ENCODE peak calls at places on chromosomes 3 and 15, in four cellular contexts. Z is SJCRH30, T is right lobe of liver, E is activated gamma-delta T cell treated with Interleukin-2 at 50 U/mL for 16 hours. N is an unnamed sample.

GRCh38 chr3:100002599-100003350 is 111.5 kb downstream of the FILIP1L start:
- DNase-seq in Z (no peak), T (no peak), E (no peak), N (no peak)

GRCh38 chr3:156271995-156272719 is 151.8 kb downstream of the KCNAB1 start:
- DNase-seq in Z (no peak), T (no peak), E (no peak), N (no peak)

GRCh38 chr3:156037356-156037755 is 83.0 kb upstream of the KCNAB1 start:
- DNase-seq in Z (no peak), T (no peak), E (no peak), N (no peak)

GRCh38 chr3:137081711-137082110 is 123.9 kb downstream of the IL20RB start:
- DNase-seq in Z (no peak), T (no peak), E (no peak), N (no peak)

GRCh38 chr15:44501768-44502366 is 35.1 kb upstream of the EIF3J start:
- DNase-seq in Z (peak), T (no peak), E (no peak), N (peak)

GRCh38 chr3:121269389-121269788 is 276.4 kb downstream of the POLQ start:
- DNase-seq in Z (no peak), T (no peak), E (no peak), N (peak)

GRCh38 chr15:28021281-28022039 is 77.7 kb downstream of the OCA2 start:
- DNase-seq in Z (peak), T (peak), E (no peak), N (peak)

GRCh38 chr3:244041-244440 is 47.5 kb downstream of the CHL1 start:
- DNase-seq in Z (peak), T (no peak), E (no peak), N (no peak)

GRCh38 chr3:168152149-168152548 is 56.4 kb upstream of the GOLIM4 start:
- DNase-seq in Z (no peak), T (no peak), E (no peak), N (no peak)

N was measured in OCI-M1.